ENCODE peak calls at places on chromosomes 2 and 18, in eight cellular contexts. H is tibial artery, M is neural crest cell, Y is GM10248, S is cerebellar cortex, O is endothelial cell, N is left ventricle myocardium inferior, Q is HEK293T. I is an unnamed sample.

GRCh38 chr2:25410370-25410769 is 68.6 kb upstream of the DNMT3A start:
- DNase-seq in H (no peak), M (no peak), Y (no peak), S (no peak), O (no peak), N (no peak), Q (no peak), I (no peak)

GRCh38 chr2:138777996-138778395 is 2.2 kb downstream of the NXPH2 start:
- DNase-seq in H (no peak), M (no peak), Y (no peak), S (no peak), O (peak; percentile 10), N (no peak), Q (no peak), I (peak; percentile 48)

GRCh38 chr2:96556441-96557330 is 20.1 kb downstream of the ARID5A start:
- DNase-seq in H (no peak), M (no peak), Y (no peak), S (no peak), O (no peak), N (no peak), Q (no peak), I (peak; percentile 97)

GRCh38 chr2:109295781-109296117 is 166.7 kb downstream of the SH3RF3 start:
- DNase-seq in H (no peak), M (no peak), Y (no peak), S (no peak), O (no peak), N (no peak), Q (no peak), I (no peak)

GRCh38 chr2:74267068-74267467 is 68.7 kb downstream of the MTHFD2 start:
- DNase-seq in H (no peak), M (no peak), Y (peak; percentile 70), S (peak; percentile 19), O (no peak), N (no peak), Q (peak; percentile 58), I (no peak)

GRCh38 chr2:72689579-72690170 is 136.2 kb downstream of the EXOC6B start:
- DNase-seq in H (no peak), M (no peak), Y (no peak), S (no peak), O (no peak), N (no peak), Q (no peak), I (no peak)

GRCh38 chr18:44080054-44080453 is 600.6 kb upstream of the SETBP1 start:
- DNase-seq in H (no peak), M (no peak), Y (no peak), S (no peak), O (no peak), N (no peak), Q (no peak), I (no peak)

GRCh38 chr2:9294764-9295163 is 88.2 kb downstream of the ASAP2 start:
- DNase-seq in H (no peak), M (no peak), Y (no peak), S (no peak), O (no peak), N (no peak), Q (no peak), I (no peak)

GRCh38 chr2:180367831-180368230 is 360.7 kb upstream of the CWC22 start:
- DNase-seq in H (no peak), M (no peak), Y (no peak), S (no peak), O (no peak), N (no peak), Q (no peak), I (no peak)